ENCODE peak calls at places on chromosomes 7 and 10, in seven cellular contexts. M is fibroblast of the aortic adventitia, E is astrocyte of the spinal cord, Y is fibroblast of villous mesenchyme, T is heart right ventricle, O is chondrocyte, K is MCF 10A. H is an unnamed sample.

GRCh38 chr10:33413093-33413442 is 78.6 kb upstream of the NRP1 start:
- DNase-seq in O (no peak), K (no peak), M (no peak), E (peak; percentile 9), T (no peak), Y (no peak), H (peak; percentile 9)

GRCh38 chr7:44284216-44284615 is 41.2 kb downstream of the CAMK2B start:
- DNase-seq in K (no peak), Y (peak; percentile 36), O (peak; percentile 83), E (no peak), T (no peak), M (no peak), H (no peak)

GRCh38 chr7:1129431-1129830 is 30.6 kb downstream of the ZFAND2A start:
- DNase-seq in M (no peak), K (no peak), T (no peak), E (no peak), Y (no peak), O (peak; percentile 52), H (no peak)

GRCh38 chr10:61164458-61165160 is 220.6 kb upstream of the RHOBTB1 start:
- DNase-seq in T (peak; percentile 17), K (peak; percentile 78), Y (peak; percentile 43), M (no peak), O (no peak), E (no peak), H (peak; percentile 45)

GRCh38 chr10:68628576-68629127 is 68.5 kb downstream of the TET1 start:
- DNase-seq in O (no peak), Y (peak; percentile 69), T (peak; percentile 10), E (peak; percentile 47), K (peak; percentile 18), M (no peak), H (no peak)

GRCh38 chr7:117997862-117998825 is 124.9 kb upstream of the CTTNBP2 start:
- DNase-seq in O (no peak), Y (no peak), K (peak; percentile 33), M (no peak), E (peak; percentile 84), T (no peak), H (no peak)

GRCh38 chr7:38801786-38802185 is 107.2 kb downstream of the VPS41 start:
- DNase-seq in K (no peak), T (no peak), Y (no peak), O (no peak), M (peak; percentile 54), E (no peak), H (no peak)

GRCh38 chr7:127396184-127396583 is 3.7 kb upstream of the ZNF800 start:
- DNase-seq in M (peak; percentile 4), E (no peak), K (peak; percentile 18), Y (peak; percentile 7), O (no peak), T (no peak), H (no peak)

GRCh38 chr7:68697821-68698280 is 900.4 kb upstream of the AUTS2 start:
- DNase-seq in K (no peak), E (peak; percentile 33), T (no peak), M (no peak), Y (no peak), O (no peak), H (no peak)

GRCh38 chr10:84706875-84707274 is 378.5 kb downstream of the CCSER2 start:
- DNase-seq in Y (no peak), T (no peak), M (no peak), O (no peak), E (peak; percentile 7), K (peak; percentile 31), H (no peak)

GRCh38 chr7:157484411-157485081 is 147.7 kb downstream of the DNAJB6 start:
- DNase-seq in O (no peak), E (no peak), T (no peak), K (no peak), Y (no peak), M (no peak), H (no peak)

GRCh38 chr10:31864834-31865518 is 63.7 kb downstream of the ARHGAP12 start:
- DNase-seq in O (no peak), K (peak; percentile 42), Y (peak; percentile 44), T (no peak), M (peak; percentile 24), E (peak; percentile 58), H (peak; percentile 85)

GRCh38 chr7:78130443-78131200 is 332.0 kb downstream of the PHTF2 start:
- DNase-seq in Y (no peak), T (no peak), M (no peak), K (no peak), E (no peak), O (no peak), H (no peak)

GRCh38 chr10:124468624-124469023 is 7.0 kb downstream of the LHPP start:
- DNase-seq in E (no peak), O (no peak), Y (no peak), T (no peak), K (no peak), M (no peak), H (no peak)

DNA sequence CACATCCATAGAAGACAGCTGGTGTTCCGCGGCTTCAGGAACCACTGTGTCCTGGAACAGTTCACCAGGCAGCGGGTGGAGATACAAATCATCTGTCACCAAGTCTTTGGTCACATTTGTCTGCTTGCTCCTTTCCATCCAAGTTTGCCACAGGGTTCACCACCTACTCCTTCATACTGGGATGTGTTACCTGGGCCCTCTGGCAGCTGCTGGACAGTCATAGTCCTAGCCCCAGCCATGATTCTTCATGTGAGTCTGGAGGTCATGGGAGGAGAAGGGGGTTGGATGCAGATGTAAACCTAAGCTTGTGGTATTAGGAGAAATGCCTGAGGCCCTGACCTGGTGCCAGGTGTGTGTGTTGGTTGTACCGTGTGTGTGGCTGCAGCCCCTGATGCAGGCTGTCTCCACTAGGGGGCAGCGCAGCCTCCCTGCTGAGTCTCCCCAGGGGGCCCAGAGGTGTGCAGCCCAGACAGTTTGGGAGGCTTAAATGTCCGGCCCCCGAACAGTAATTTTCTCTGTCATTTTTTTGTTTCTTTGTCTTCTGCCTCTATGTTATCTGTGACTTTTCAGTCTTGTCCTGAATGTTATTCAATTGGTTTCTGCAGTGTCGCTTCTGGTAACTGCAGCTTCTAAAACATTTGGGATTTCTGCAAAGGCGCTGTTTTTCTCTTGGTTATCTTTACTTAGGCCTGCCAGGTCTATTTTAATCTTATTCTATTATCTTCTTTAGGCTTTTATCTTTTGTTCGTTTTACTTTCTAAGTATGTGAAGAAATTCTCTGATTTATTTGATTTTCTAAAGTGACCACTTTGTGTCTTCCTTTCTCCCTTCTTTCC is 14.8 kb downstream of the NPS start:
- DNase-seq in O (no peak), K (peak; percentile 56), T (no peak), E (no peak), Y (no peak), M (no peak), H (no peak)
- TF ChIP-seq CTCF in O (peak; percentile 61), K (peak; percentile 72), T (peak; percentile 56), E (peak; percentile 7), Y (peak; percentile 52), M (peak; percentile 11), H (peak; percentile 73)

DNA sequence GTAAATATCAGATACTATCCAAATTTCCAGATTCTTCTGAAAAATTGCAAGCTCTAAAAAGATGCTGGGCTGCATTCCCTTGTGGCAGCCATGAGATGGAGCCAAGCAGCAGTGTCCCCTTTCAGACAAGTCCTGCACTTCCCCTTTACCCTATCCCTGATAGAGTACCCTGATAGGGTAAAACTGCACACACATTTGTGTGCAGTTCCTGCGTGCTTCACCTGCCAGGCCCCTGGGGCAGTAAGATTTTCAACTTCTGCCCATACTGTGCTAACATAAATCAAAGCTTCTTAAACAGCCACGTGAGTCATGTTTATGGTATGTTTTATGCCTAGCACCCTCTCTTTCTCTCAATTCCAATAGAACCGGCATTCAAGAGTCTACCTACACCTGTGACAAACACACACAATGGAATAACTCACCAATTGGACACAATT is 52.2 kb downstream of the IFIT5 start:
- DNase-seq in K (peak; percentile 77), E (peak; percentile 65), O (no peak), M (peak; percentile 56), T (no peak), Y (peak; percentile 60), H (peak; percentile 31)
- TF ChIP-seq CTCF in K (peak; percentile 43), E (peak; percentile 68), O (peak; percentile 82), M (peak; percentile 65), T (peak; percentile 45), Y (peak; percentile 63), H (peak; percentile 38)

GRCh38 chr7:114209968-114210367 is 204.6 kb upstream of the FOXP2 start:
- DNase-seq in O (no peak), M (no peak), K (peak; percentile 6), T (no peak), E (no peak), Y (no peak), H (no peak)
- TF ChIP-seq CTCF in O (peak; percentile 24), M (no peak), K (no peak), T (no peak), E (peak; percentile 9), Y (no peak), H (no peak)

DNA sequence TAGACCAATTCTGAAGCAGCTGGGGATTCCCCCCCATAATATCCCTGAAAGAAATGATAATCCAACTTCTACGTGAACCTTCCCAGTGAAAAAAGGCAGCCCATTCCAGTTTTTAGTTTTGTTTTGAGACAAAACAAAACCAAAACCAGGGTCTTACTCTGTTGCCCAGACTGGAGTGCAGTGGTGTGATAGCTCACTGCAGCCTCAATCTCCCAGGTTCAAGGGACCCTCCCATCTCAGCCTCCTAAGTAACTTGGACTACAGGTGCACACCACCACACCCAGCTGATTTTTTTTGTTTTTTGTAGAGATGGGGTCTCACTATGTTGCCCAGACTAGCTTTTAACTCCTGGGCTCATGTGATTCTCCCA is 12.5 kb upstream of the ARPC1A start:
- DNase-seq in O (no peak), Y (no peak), E (no peak), T (no peak), M (no peak), K (no peak), H (no peak)
- TF ChIP-seq CTCF in O (peak; percentile 54), Y (no peak), E (no peak), T (no peak), M (no peak), K (no peak), H (no peak)

DNA sequence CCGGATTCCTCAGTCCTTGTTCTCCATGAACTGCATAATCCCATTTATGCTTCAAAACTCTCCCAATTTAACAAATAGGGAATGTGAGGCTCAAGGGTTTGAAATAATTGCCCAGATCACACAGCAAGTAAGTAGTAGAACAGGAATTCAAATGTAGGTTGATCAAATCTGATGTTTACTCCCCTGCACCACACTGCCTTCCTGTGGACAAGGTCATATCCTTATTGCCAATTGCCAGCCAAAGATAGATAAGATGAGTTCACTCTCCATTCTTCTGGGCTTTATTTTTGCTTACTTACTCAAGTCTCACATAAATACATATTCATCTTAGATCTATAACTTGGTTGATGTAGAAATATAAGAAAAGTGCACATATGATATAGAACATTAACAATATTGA is 435.2 kb upstream of the ETV1 start:
- DNase-seq in M (no peak), T (no peak), E (no peak), K (no peak), O (no peak), Y (no peak), H (no peak)
- TF ChIP-seq CTCF in M (no peak), T (no peak), E (no peak), K (no peak), O (no peak), Y (no peak), H (no peak)

DNA sequence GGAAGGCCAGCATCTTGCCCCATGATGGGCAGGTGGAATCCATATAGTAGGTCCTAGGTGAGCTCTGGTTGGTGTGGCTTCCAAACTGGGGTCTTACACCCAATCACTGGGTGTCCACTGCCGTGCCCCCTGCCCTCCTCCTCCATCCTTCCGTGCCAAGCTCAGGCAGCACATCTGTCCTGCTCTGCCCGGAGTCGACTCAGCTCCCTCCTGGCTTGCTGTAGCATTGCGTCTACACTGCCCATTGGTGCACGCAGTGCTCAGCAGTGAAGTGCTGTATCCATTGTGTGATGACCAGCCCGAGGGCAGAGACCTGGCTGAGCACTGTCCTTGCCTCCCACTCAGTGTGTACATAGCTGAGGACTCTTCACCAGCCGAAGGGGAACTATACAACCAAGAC is 148.4 kb downstream of the ADAM12 start:
- DNase-seq in M (no peak), K (no peak), T (no peak), Y (no peak), E (no peak), O (no peak), H (no peak)
- TF ChIP-seq CTCF in M (no peak), K (no peak), T (no peak), Y (no peak), E (no peak), O (no peak), H (no peak)